ENCODE peak calls at places on chromosomes 12 and 14, in seven cellular contexts. C, E, N, W, M, Q and R are unnamed samples.
A peak's percentile ranks its signal among the peaks of the same experiment; 100 is the strongest.

GRCh38 chr12:20494803-20495202 is 126.5 kb downstream of the PDE3A start:
- DNase-seq in W (peak; percentile 53), Q (no peak), E (no peak), M (no peak), N (no peak), C (no peak), R (no peak)

GRCh38 chr12:52147367-52147972 is 44.3 kb downstream of the KRT80 start:
- DNase-seq in Q (no peak), E (peak; percentile 98), W (peak; percentile 98), N (no peak), M (peak; percentile 97), C (no peak), R (peak; percentile 93)

GRCh38 chr14:23361763-23362162 is 3.2 kb downstream of the EFS start:
- DNase-seq in M (no peak), E (no peak), Q (no peak), C (no peak), N (no peak), W (no peak), R (no peak)

GRCh38 chr14:100874411-100875091 is 29.0 kb downstream of the RTL1 start:
- DNase-seq in M (no peak), E (no peak), Q (no peak), W (no peak), C (no peak), N (no peak), R (no peak)

GRCh38 chr14:70654609-70655008 is 12.9 kb downstream of the TTC9 start:
- DNase-seq in N (no peak), W (no peak), E (no peak), C (no peak), M (no peak), Q (no peak), R (no peak)

GRCh38 chr14:95353664-95354063 is 34.0 kb upstream of the CLMN start:
- DNase-seq in M (no peak), Q (no peak), W (no peak), N (no peak), C (no peak), E (no peak), R (no peak)

GRCh38 chr12:131353376-131353775 is 357.5 kb upstream of the SFSWAP start:
- DNase-seq in Q (no peak), N (no peak), E (no peak), M (no peak), C (no peak), W (no peak), R (no peak)

GRCh38 chr12:88756917-88757316 is 176.6 kb upstream of the KITLG start:
- DNase-seq in E (no peak), N (no peak), C (no peak), M (no peak), Q (no peak), W (no peak), R (no peak)

GRCh38 chr12:52217223-52217622 is 15.8 kb upstream of the KRT7 start:
- DNase-seq in N (no peak), C (no peak), M (no peak), Q (peak; percentile 30), W (no peak), E (no peak), R (peak; percentile 72)

GRCh38 chr12:109685574-109686447 is 27.8 kb upstream of the FAM222A start:
- DNase-seq in N (no peak), Q (no peak), M (no peak), E (no peak), C (no peak), W (no peak), R (no peak)

GRCh38 chr14:75242546-75243273 is 35.9 kb upstream of the FOS start:
- DNase-seq in E (peak; percentile 98), W (peak; percentile 99), N (no peak), C (no peak), M (no peak), Q (peak; percentile 45), R (peak; percentile 66)

GRCh38 chr14:96911499-96912130 is 114.4 kb downstream of the VRK1 start:
- DNase-seq in C (no peak), N (no peak), W (no peak), E (no peak), Q (no peak), M (no peak), R (no peak)

GRCh38 chr12:65184858-65185229 is 15.5 kb downstream of the LEMD3 start:
- DNase-seq in M (no peak), C (no peak), W (no peak), E (no peak), N (no peak), Q (no peak), R (no peak)

GRCh38 chr14:94337274-94337673 is 14.1 kb upstream of the SERPINA6 start:
- DNase-seq in C (no peak), N (no peak), W (peak; percentile 22), Q (no peak), E (no peak), M (no peak), R (no peak)

GRCh38 chr12:122471324-122472226 is 29.2 kb downstream of the ZCCHC8 start:
- DNase-seq in E (peak; percentile 31), Q (peak; percentile 12), C (peak; percentile 10), M (peak; percentile 37), N (no peak), W (peak; percentile 81), R (peak; percentile 46)

GRCh38 chr12:38144601-38145436 is 171.8 kb upstream of the ALG10B start:
- DNase-seq in C (no peak), Q (no peak), N (no peak), M (no peak), E (no peak), W (no peak), R (peak; percentile 13)